ENCODE peak calls at places on chromosomes 3 and 15, in five cellular contexts. G is left ventricle myocardium inferior, C is psoas muscle, P is OCI-LY7, W is body of pancreas. F is an unnamed sample.
A peak's percentile ranks its signal among the peaks of the same experiment; 100 is the strongest.

GRCh38 chr3:50450135-50450911 is 53.1 kb downstream of the CACNA2D2 start:
- DNase-seq in G (peak; percentile 40), C (peak; percentile 81), P (no peak), W (peak; percentile 32), F (peak; percentile 93)

GRCh38 chr15:31346367-31347066 is 19.9 kb downstream of the KLF13 start:
- DNase-seq in G (no peak), C (no peak), P (peak; percentile 84), W (no peak), F (no peak)

GRCh38 chr3:48222616-48223513 is at the start of gene CAMP:
- DNase-seq in G (peak; percentile 72), C (peak; percentile 78), P (peak; percentile 92), W (peak; percentile 29), F (peak; percentile 90)

GRCh38 chr3:67381667-67382272 is 272.6 kb downstream of the SUCLG2 start:
- DNase-seq in G (no peak), C (no peak), P (peak; percentile 57), W (peak; percentile 23), F (no peak)

GRCh38 chr3:64264491-64265109 is 39.3 kb upstream of the PRICKLE2 start:
- DNase-seq in G (no peak), C (no peak), P (no peak), W (no peak), F (no peak)

GRCh38 chr15:60345616-60346015 is 52.2 kb downstream of the ANXA2 start:
- DNase-seq in G (no peak), C (no peak), P (no peak), W (no peak), F (no peak)

GRCh38 chr3:79767194-79767952 is 425 bp downstream of the ROBO1 start:
- DNase-seq in G (no peak), C (no peak), P (no peak), W (no peak), F (no peak)

GRCh38 chr15:71272932-71273331 is 157.7 kb downstream of the THSD4 start:
- DNase-seq in G (no peak), C (no peak), P (no peak), W (no peak), F (no peak)

GRCh38 chr3:184259878-184260570 is 1.3 kb downstream of the CAMK2N2 start:
- DNase-seq in G (peak; percentile 29), C (no peak), P (no peak), W (peak; percentile 63), F (peak; percentile 58)

GRCh38 chr15:68818671-68819450 is 1.8 kb downstream of the ANP32A start:
- DNase-seq in G (peak; percentile 61), C (peak; percentile 79), P (peak; percentile 81), W (peak; percentile 35), F (peak; percentile 85)

GRCh38 chr15:64982472-64982871 is 7.2 kb downstream of the SPG21 start:
- DNase-seq in G (no peak), C (no peak), P (no peak), W (no peak), F (no peak)

GRCh38 chr3:10189557-10190374 is 25.0 kb downstream of the IRAK2 start:
- DNase-seq in G (peak; percentile 86), C (peak; percentile 95), P (peak; percentile 51), W (peak; percentile 63), F (peak; percentile 97)

GRCh38 chr3:169526246-169526645 is 137.3 kb downstream of the MECOM start:
- DNase-seq in G (no peak), C (no peak), P (no peak), W (no peak), F (no peak)

GRCh38 chr15:73682597-73683090 is 1.5 kb upstream of the CD276 start:
- DNase-seq in G (no peak), C (no peak), P (no peak), W (no peak), F (no peak)

GRCh38 chr3:191961036-191961435 is 500.1 kb downstream of the PYDC2 start:
- DNase-seq in G (no peak), C (no peak), P (no peak), W (no peak), F (no peak)

GRCh38 chr15:64263567-64263966 is 92.4 kb downstream of the CSNK1G1 start:
- DNase-seq in G (no peak), C (no peak), P (no peak), W (no peak), F (no peak)

GRCh38 chr3:24503499-24504176 is 9.0 kb upstream of the THRB start:
- DNase-seq in G (no peak), C (no peak), P (no peak), W (no peak), F (no peak)

GRCh38 chr15:60003243-60004018 is 680 bp upstream of the FOXB1 start:
- DNase-seq in G (no peak), C (no peak), P (no peak), W (no peak), F (no peak)

GRCh38 chr3:180040966-180041365 is 4.2 kb upstream of the PEX5L start:
- DNase-seq in G (no peak), C (no peak), P (no peak), W (no peak), F (no peak)

GRCh38 chr3:151168269-151169094 is 34.5 kb downstream of the GPR171 start:
- DNase-seq in G (peak; percentile 78), C (peak; percentile 91), P (peak; percentile 68), W (peak; percentile 75), F (peak; percentile 83)

GRCh38 chr3:126782554-126782953 is 78.5 kb downstream of the CHCHD6 start:
- DNase-seq in G (no peak), C (no peak), P (no peak), W (no peak), F (no peak)

GRCh38 chr3:141045849-141046248 is 5.3 kb upstream of the SPSB4 start:
- DNase-seq in G (no peak), C (no peak), P (no peak), W (no peak), F (no peak)

GRCh38 chr15:66101715-66102395 is 151.7 kb downstream of the MEGF11 start:
- DNase-seq in G (no peak), C (no peak), P (no peak), W (no peak), F (peak; percentile 12)

GRCh38 chr15:74253276-74253921 is 17.3 kb downstream of the CCDC33 start:
- DNase-seq in G (no peak), C (no peak), P (peak; percentile 44), W (no peak), F (no peak)

GRCh38 chr3:71121429-71122167 is 461.9 kb downstream of the FOXP1 start:
- DNase-seq in G (no peak), C (no peak), P (no peak), W (no peak), F (no peak)

GRCh38 chr3:146065573-146066006 is 95.4 kb downstream of the PLOD2 start:
- DNase-seq in G (no peak), C (no peak), P (peak; percentile 44), W (no peak), F (no peak)

GRCh38 chr3:197001106-197001971 is 28.3 kb downstream of the MELTF start:
- DNase-seq in G (peak; percentile 10), C (peak; percentile 48), P (peak; percentile 16), W (no peak), F (peak; percentile 26)

GRCh38 chr15:24878153-24878552 is 76.6 kb upstream of the SNRPN start:
- DNase-seq in G (peak; percentile 26), C (peak; percentile 56), P (no peak), W (peak; percentile 37), F (peak; percentile 61)

GRCh38 chr3:118636841-118637240 is 397.8 kb downstream of the IGSF11 start:
- DNase-seq in G (no peak), C (no peak), P (no peak), W (no peak), F (no peak)

GRCh38 chr3:47419083-47420043 is 38.5 kb downstream of the PTPN23 start:
- DNase-seq in G (no peak), C (no peak), P (no peak), W (no peak), F (peak; percentile 36)

GRCh38 chr3:138332472-138333073 is 2.9 kb upstream of the NME9 start:
- DNase-seq in G (no peak), C (no peak), P (peak; percentile 50), W (no peak), F (no peak)

GRCh38 chr3:113747719-113748046 is 848 bp downstream of the ATP6V1A start:
- DNase-seq in G (no peak), C (no peak), P (peak; percentile 18), W (no peak), F (no peak)

GRCh38 chr15:64942356-64942755 is 30.7 kb downstream of the ANKDD1A start:
- DNase-seq in G (no peak), C (no peak), P (no peak), W (no peak), F (no peak)

GRCh38 chr15:56963719-56964118 is 45.3 kb downstream of the TCF12 start:
- DNase-seq in G (no peak), C (no peak), P (no peak), W (no peak), F (no peak)

GRCh38 chr3:123319760-123320159 is 118.0 kb downstream of the SEC22A start:
- DNase-seq in G (no peak), C (no peak), P (no peak), W (no peak), F (no peak)

GRCh38 chr3:105367063-105367405 is 325 bp downstream of the ALCAM start:
- DNase-seq in G (no peak), C (no peak), P (peak; percentile 33), W (peak; percentile 48), F (peak; percentile 64)

GRCh38 chr15:99452010-99452409 is 113.8 kb upstream of the MEF2A start:
- DNase-seq in G (no peak), C (no peak), P (no peak), W (no peak), F (no peak)
- H3K4me1 ChIP-seq in G (peaks cover 95% of the 10 kb centered on the region), C (peaks cover 45% of the 10 kb centered on the region), P (no peaks in the 10 kb centered on the region), W (peaks cover 18% of the 10 kb centered on the region), F (no peaks in the 10 kb centered on the region)

GRCh38 chr15:86776120-86776519 is 696.4 kb downstream of the AGBL1 start:
- DNase-seq in G (no peak), C (no peak), P (no peak), W (no peak), F (no peak)

GRCh38 chr15:86773766-86774165 is 694.1 kb downstream of the AGBL1 start:
- DNase-seq in G (no peak), C (no peak), P (no peak), W (no peak), F (no peak)

DNA sequence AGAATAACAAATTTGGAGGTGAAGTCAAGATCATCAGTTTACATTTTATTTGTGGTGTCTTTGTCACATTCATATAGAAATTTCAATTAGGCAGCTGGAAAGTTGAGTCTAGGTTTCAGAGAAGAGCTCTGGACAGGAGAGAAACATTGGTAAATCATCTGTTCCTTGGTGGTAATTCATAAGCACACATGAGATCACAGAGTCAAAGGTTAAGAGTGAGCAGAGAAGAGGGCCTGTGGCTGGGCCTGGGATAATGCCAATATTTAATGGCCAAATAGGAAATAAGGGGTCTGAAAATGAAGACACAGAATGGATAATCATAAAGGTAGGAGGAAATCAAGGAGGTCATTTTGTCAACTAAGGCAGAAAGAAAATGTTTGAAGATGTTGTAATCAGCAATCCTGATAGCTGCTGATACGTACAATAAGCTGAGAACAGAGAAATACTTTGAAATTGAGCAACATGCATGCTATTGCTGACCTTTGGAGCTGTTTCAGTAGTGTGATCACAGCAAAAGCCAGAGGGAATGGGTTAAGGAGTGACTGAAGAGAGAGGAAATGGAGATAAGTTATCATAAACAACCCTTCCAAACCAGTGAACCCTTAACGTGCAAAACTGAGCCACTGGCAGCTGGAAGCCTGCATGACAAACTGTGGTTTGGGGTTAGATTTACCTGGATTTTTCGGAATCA is 692.8 kb downstream of the AGBL1 start:
- DNase-seq in G (no peak), C (no peak), P (no peak), W (no peak), F (no peak)
- H3K4me1 ChIP-seq in G (no peaks in the 10 kb centered on the region), C (no peaks in the 10 kb centered on the region), P (no peaks in the 10 kb centered on the region), W (no peaks in the 10 kb centered on the region), F (no peaks in the 10 kb centered on the region)

GRCh38 chr3:122232485-122232884 is 49.0 kb downstream of the CASR start:
- DNase-seq in G (no peak), C (no peak), P (no peak), W (no peak), F (no peak)
- H3K4me1 ChIP-seq in G (no peaks in the 10 kb centered on the region), C (no peaks in the 10 kb centered on the region), P (peaks cover 8% of the 10 kb centered on the region), W (no peaks in the 10 kb centered on the region), F (no peaks in the 10 kb centered on the region)

GRCh38 chr3:15309662-15310335 is 22.6 kb downstream of the SH3BP5 start:
- DNase-seq in G (no peak), C (no peak), P (no peak), W (no peak), F (no peak)
- H3K4me1 ChIP-seq in G (peaks cover 43% of the 10 kb centered on the region), C (peaks cover 13% of the 10 kb centered on the region), P (no peaks in the 10 kb centered on the region), W (peaks cover 13% of the 10 kb centered on the region), F (no peaks in the 10 kb centered on the region)

F was measured in aorta.